ENCODE peak calls at places on chromosome 5, in four cellular contexts. U is HEK293T; Q is activated T-cell treated with anti-CD3 and anti-CD28 coated beads, Interleukin-2, amount 50 U/mL, for 1 hour; R is stimulated activated effector memory CD8-positive, alpha-beta T cell treated with anti-CD3 and anti-CD28 coated beads, Interleukin-12 subunit alpha, Interleukin-12 subunit beta, amount 100 ng/mL, for 72 hours. Z is an unnamed sample.

GRCh38 chr5:83974151-83974822 is 253.6 kb upstream of the HAPLN1 start:
- DNase-seq in R (no peak), U (no peak), Q (no peak), Z (no peak)

GRCh38 chr5:86977185-86977584 is 290.5 kb upstream of the RASA1 start:
- DNase-seq in R (no peak), Q (no peak), U (no peak), Z (no peak)

GRCh38 chr5:126370796-126371718 is 52.2 kb upstream of the GRAMD2B start:
- DNase-seq in Q (no peak), U (no peak), R (no peak), Z (no peak)

GRCh38 chr5:84433461-84433860 is 48.8 kb upstream of the EDIL3 start:
- DNase-seq in Q (no peak), R (no peak), U (no peak), Z (no peak)

GRCh38 chr5:147234825-147235635 is at the start of gene STK32A:
- DNase-seq in Q (no peak), U (peak; percentile 11), R (no peak), Z (no peak)

GRCh38 chr5:1181451-1182359 is 19.7 kb upstream of the SLC6A19 start:
- DNase-seq in U (no peak), R (no peak), Q (no peak), Z (no peak)

GRCh38 chr5:7412369-7412768 is 16.4 kb downstream of the ADCY2 start:
- DNase-seq in U (no peak), Q (no peak), R (no peak), Z (no peak)

GRCh38 chr5:112878760-112879159 is 17.7 kb downstream of the SRP19 start:
- DNase-seq in R (peak; percentile 55), U (no peak), Q (no peak), Z (no peak)

GRCh38 chr5:22779499-22779898 is 73.6 kb downstream of the CDH12 start:
- DNase-seq in R (no peak), Q (no peak), U (no peak), Z (no peak)

GRCh38 chr5:141680751-141681201 is 1.3 kb downstream of the ARAP3 start:
- DNase-seq in U (no peak), Q (no peak), R (no peak), Z (no peak)

GRCh38 chr5:108379722-108380530 is 2.0 kb downstream of the FBXL17 start:
- DNase-seq in Q (no peak), U (no peak), R (no peak), Z (no peak)

GRCh38 chr5:10690460-10690859 is 70.6 kb downstream of the DAP start:
- DNase-seq in Q (no peak), U (no peak), R (no peak), Z (no peak)

GRCh38 chr5:152601806-152602467 is 196.9 kb upstream of the NMUR2 start:
- DNase-seq in R (no peak), Q (no peak), U (no peak), Z (no peak)

GRCh38 chr5:116032094-116032517 is at the start of gene ARL14EPL:
- DNase-seq in U (peak; percentile 23), Q (no peak), R (no peak), Z (no peak)

GRCh38 chr5:51488803-51489642 is 105.8 kb downstream of the ISL1 start:
- DNase-seq in R (no peak), U (no peak), Q (no peak), Z (no peak)

GRCh38 chr5:75612211-75612579 is 942 bp downstream of the ANKDD1B start:
- DNase-seq in U (peak; percentile 24), Q (no peak), R (no peak), Z (no peak)

GRCh38 chr5:82100303-82101077 is 128.7 kb downstream of the ATG10 start:
- DNase-seq in R (no peak), Q (no peak), U (no peak), Z (no peak)

GRCh38 chr5:128111818-128112448 is 28.4 kb downstream of the SLC12A2 start:
- DNase-seq in Q (no peak), R (no peak), U (no peak), Z (no peak)

GRCh38 chr5:133801431-133801830 is 167.0 kb downstream of the C5orf15 start:
- DNase-seq in U (no peak), Q (no peak), R (no peak), Z (no peak)

GRCh38 chr5:139046551-139046950 is 151.6 kb downstream of the SIL1 start:
- DNase-seq in U (no peak), R (no peak), Q (no peak), Z (no peak)

GRCh38 chr5:73299665-73300435 is 126.9 kb downstream of the TMEM174 start:
- DNase-seq in R (no peak), Q (no peak), U (no peak), Z (no peak)

GRCh38 chr5:73448072-73448432 is 525 bp downstream of the FOXD1 start:
- DNase-seq in R (peak; percentile 74), U (no peak), Q (peak; percentile 53), Z (peak; percentile 38)

Z was measured in activated CD4-positive, CD25-positive, alpha-beta regulatory T cell treated with anti-CD3 and anti-CD28 coated beads, Interleukin-2, amount 50 U/mL, for 72 hours.